ENCODE peak calls at places on chromosomes 13 and 19, in seven cellular contexts. One of them, this sample, is unnamed. For H3K9me3, the result is how much of the 10 kb centered on the place peaks cover.

GRCh38 chr19:9966024-9966423 is 29.7 kb upstream of the OLFM2 start:
- DNase-seq in effector memory CD4-positive, alpha-beta T cell: no peak
- DNase-seq in kidney: no peak
- DNase-seq in fibroblast of lung: no peak
- DNase-seq in CD8-positive, alpha-beta T cell: no peak
- DNase-seq in psoas muscle: no peak
- DNase-seq in neuronal stem cell: no peak
- DNase-seq in this sample: no peak

GRCh38 chr13:74273591-74273990 is 139.4 kb upstream of the KLF12 start:
- DNase-seq in effector memory CD4-positive, alpha-beta T cell: no peak
- DNase-seq in kidney: no peak
- DNase-seq in fibroblast of lung: no peak
- DNase-seq in CD8-positive, alpha-beta T cell: no peak
- DNase-seq in psoas muscle: no peak
- DNase-seq in neuronal stem cell: no peak
- DNase-seq in this sample: no peak

GRCh38 chr13:29496241-29496712 is 99.2 kb downstream of the SLC7A1 start:
- DNase-seq in effector memory CD4-positive, alpha-beta T cell: no peak
- DNase-seq in kidney: no peak
- DNase-seq in fibroblast of lung: no peak
- DNase-seq in CD8-positive, alpha-beta T cell: no peak
- DNase-seq in psoas muscle: no peak
- DNase-seq in neuronal stem cell: no peak
- DNase-seq in this sample: no peak

GRCh38 chr13:62014299-62014698 is 598.6 kb upstream of the PCDH20 start:
- DNase-seq in effector memory CD4-positive, alpha-beta T cell: no peak
- DNase-seq in kidney: no peak
- DNase-seq in fibroblast of lung: peak
- DNase-seq in CD8-positive, alpha-beta T cell: no peak
- DNase-seq in psoas muscle: no peak
- DNase-seq in neuronal stem cell: no peak
- DNase-seq in this sample: no peak

GRCh38 chr19:47186337-47187022 is 44.5 kb downstream of the BBC3 start:
- DNase-seq in effector memory CD4-positive, alpha-beta T cell: peak
- DNase-seq in kidney: no peak
- DNase-seq in fibroblast of lung: no peak
- DNase-seq in CD8-positive, alpha-beta T cell: peak
- DNase-seq in psoas muscle: no peak
- DNase-seq in neuronal stem cell: no peak
- DNase-seq in this sample: peak

GRCh38 chr19:14480695-14481069 is 5.5 kb upstream of the PTGER1 start:
- DNase-seq in effector memory CD4-positive, alpha-beta T cell: no peak
- DNase-seq in kidney: no peak
- DNase-seq in fibroblast of lung: peak
- DNase-seq in CD8-positive, alpha-beta T cell: no peak
- DNase-seq in psoas muscle: no peak
- DNase-seq in neuronal stem cell: no peak
- DNase-seq in this sample: no peak

GRCh38 chr13:40190656-40191100 is 475.8 kb downstream of the FOXO1 start:
- DNase-seq in effector memory CD4-positive, alpha-beta T cell: peak
- DNase-seq in kidney: no peak
- DNase-seq in fibroblast of lung: peak
- DNase-seq in CD8-positive, alpha-beta T cell: peak
- DNase-seq in psoas muscle: no peak
- DNase-seq in neuronal stem cell: peak
- DNase-seq in this sample: peak

GRCh38 chr13:60679928-60680693 is 283.1 kb downstream of the TDRD3 start:
- DNase-seq in effector memory CD4-positive, alpha-beta T cell: no peak
- DNase-seq in kidney: no peak
- DNase-seq in fibroblast of lung: no peak
- DNase-seq in CD8-positive, alpha-beta T cell: no peak
- DNase-seq in psoas muscle: no peak
- DNase-seq in neuronal stem cell: no peak
- DNase-seq in this sample: no peak

GRCh38 chr19:39499082-39499642 is 415 bp downstream of the DLL3 start:
- DNase-seq in effector memory CD4-positive, alpha-beta T cell: no peak
- DNase-seq in kidney: no peak
- DNase-seq in fibroblast of lung: no peak
- DNase-seq in CD8-positive, alpha-beta T cell: no peak
- DNase-seq in psoas muscle: no peak
- DNase-seq in neuronal stem cell: no peak
- DNase-seq in this sample: no peak

GRCh38 chr13:20412761-20413355 is 112.8 kb downstream of the CRYL1 start:
- DNase-seq in effector memory CD4-positive, alpha-beta T cell: no peak
- DNase-seq in kidney: no peak
- DNase-seq in fibroblast of lung: no peak
- DNase-seq in CD8-positive, alpha-beta T cell: no peak
- DNase-seq in psoas muscle: no peak
- DNase-seq in neuronal stem cell: no peak
- DNase-seq in this sample: no peak

GRCh38 chr13:51643882-51644281 is 59.6 kb downstream of the WDFY2 start:
- DNase-seq in effector memory CD4-positive, alpha-beta T cell: no peak
- DNase-seq in kidney: no peak
- DNase-seq in fibroblast of lung: peak
- DNase-seq in CD8-positive, alpha-beta T cell: no peak
- DNase-seq in psoas muscle: no peak
- DNase-seq in neuronal stem cell: no peak
- DNase-seq in this sample: no peak

GRCh38 chr19:2462635-2463421 is 6.1 kb upstream of the LMNB2 start:
- DNase-seq in effector memory CD4-positive, alpha-beta T cell: no peak
- DNase-seq in kidney: peak
- DNase-seq in fibroblast of lung: peak
- DNase-seq in CD8-positive, alpha-beta T cell: no peak
- DNase-seq in psoas muscle: peak
- DNase-seq in neuronal stem cell: peak
- DNase-seq in this sample: no peak

GRCh38 chr13:24076636-24077035 is 83.9 kb upstream of the SPATA13 start:
- DNase-seq in effector memory CD4-positive, alpha-beta T cell: no peak
- DNase-seq in kidney: no peak
- DNase-seq in fibroblast of lung: no peak
- DNase-seq in CD8-positive, alpha-beta T cell: no peak
- DNase-seq in psoas muscle: no peak
- DNase-seq in neuronal stem cell: no peak
- DNase-seq in this sample: no peak

GRCh38 chr19:36773223-36773579 is 594 bp upstream of the ZNF850 start:
- DNase-seq in effector memory CD4-positive, alpha-beta T cell: no peak
- DNase-seq in kidney: no peak
- DNase-seq in fibroblast of lung: no peak
- DNase-seq in CD8-positive, alpha-beta T cell: no peak
- DNase-seq in psoas muscle: no peak
- DNase-seq in neuronal stem cell: no peak
- DNase-seq in this sample: no peak

GRCh38 chr19:36771275-36772231 is 1.1 kb downstream of the ZNF850 start:
- DNase-seq in effector memory CD4-positive, alpha-beta T cell: no peak
- DNase-seq in kidney: peak
- DNase-seq in fibroblast of lung: peak
- DNase-seq in CD8-positive, alpha-beta T cell: no peak
- DNase-seq in psoas muscle: peak
- DNase-seq in neuronal stem cell: peak
- DNase-seq in this sample: no peak

GRCh38 chr19:36775768-36776167 is 3.2 kb upstream of the ZNF850 start:
- DNase-seq in effector memory CD4-positive, alpha-beta T cell: no peak
- DNase-seq in kidney: peak
- DNase-seq in fibroblast of lung: no peak
- DNase-seq in CD8-positive, alpha-beta T cell: no peak
- DNase-seq in psoas muscle: no peak
- DNase-seq in neuronal stem cell: no peak
- DNase-seq in this sample: no peak

DNA sequence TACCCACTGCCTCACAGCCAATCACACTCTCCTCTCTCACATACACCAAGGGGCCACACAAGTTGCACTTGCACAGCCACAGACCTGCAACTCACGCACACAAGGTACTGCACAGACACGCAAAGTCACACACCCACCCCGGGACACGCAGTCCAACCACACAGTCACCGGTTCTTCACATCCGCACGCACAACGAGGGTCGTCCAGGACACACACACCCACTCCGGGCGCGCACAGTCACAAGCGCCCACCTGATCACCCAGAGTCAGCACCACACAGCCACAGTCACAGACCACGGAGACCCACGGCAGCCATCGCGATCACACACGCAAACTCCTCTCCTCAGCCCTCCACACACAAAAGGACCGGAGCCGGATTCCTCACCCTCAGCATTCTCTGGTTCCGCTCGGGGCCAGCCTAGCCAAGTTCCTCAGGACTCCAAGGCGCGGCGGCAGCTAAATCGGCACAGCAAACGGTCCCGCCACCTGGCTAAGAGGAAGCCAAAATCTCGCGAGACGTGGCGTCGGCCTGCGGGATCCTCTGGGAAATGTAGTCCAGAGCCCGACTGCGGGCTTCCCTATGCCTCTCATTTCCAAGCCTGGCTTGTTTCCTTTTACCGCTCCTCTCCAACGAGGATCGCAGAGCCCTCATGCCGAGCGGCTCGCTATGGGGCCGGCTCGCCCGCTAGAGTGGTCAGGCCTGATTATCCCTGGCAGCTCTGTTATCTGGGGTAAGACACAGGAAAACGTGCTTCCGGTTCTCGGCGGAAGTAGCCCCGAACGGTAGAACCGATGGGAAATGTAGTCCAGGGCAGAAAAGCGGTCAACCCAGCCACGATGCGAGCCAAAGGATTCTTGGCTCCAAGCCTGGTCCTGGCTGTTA is at the start of gene ZNF850:
- DNase-seq in effector memory CD4-positive, alpha-beta T cell: peak
- DNase-seq in kidney: peak
- DNase-seq in fibroblast of lung: peak
- DNase-seq in CD8-positive, alpha-beta T cell: peak
- DNase-seq in psoas muscle: peak
- DNase-seq in neuronal stem cell: peak
- DNase-seq in this sample: peak
- H3K9me3 ChIP-seq in effector memory CD4-positive, alpha-beta T cell: under half
- H3K9me3 ChIP-seq in kidney: under half
- H3K9me3 ChIP-seq in fibroblast of lung: under half
- H3K9me3 ChIP-seq in CD8-positive, alpha-beta T cell: under half
- H3K9me3 ChIP-seq in psoas muscle: under half
- H3K9me3 ChIP-seq in neuronal stem cell: half or more
- H3K9me3 ChIP-seq in this sample: under half

GRCh38 chr19:4831351-4832340 is at the start of gene TICAM1:
- DNase-seq in effector memory CD4-positive, alpha-beta T cell: peak
- DNase-seq in kidney: peak
- DNase-seq in fibroblast of lung: peak
- DNase-seq in CD8-positive, alpha-beta T cell: peak
- DNase-seq in psoas muscle: peak
- DNase-seq in neuronal stem cell: no peak
- DNase-seq in this sample: peak

GRCh38 chr19:4830332-4830731 is 1.2 kb downstream of the TICAM1 start:
- DNase-seq in effector memory CD4-positive, alpha-beta T cell: no peak
- DNase-seq in kidney: no peak
- DNase-seq in fibroblast of lung: no peak
- DNase-seq in CD8-positive, alpha-beta T cell: no peak
- DNase-seq in psoas muscle: no peak
- DNase-seq in neuronal stem cell: no peak
- DNase-seq in this sample: no peak

GRCh38 chr19:4830768-4831265 is 695 bp downstream of the TICAM1 start:
- DNase-seq in effector memory CD4-positive, alpha-beta T cell: no peak
- DNase-seq in kidney: no peak
- DNase-seq in fibroblast of lung: no peak
- DNase-seq in CD8-positive, alpha-beta T cell: no peak
- DNase-seq in psoas muscle: no peak
- DNase-seq in neuronal stem cell: no peak
- DNase-seq in this sample: no peak

GRCh38 chr19:4832776-4833175 is 1.3 kb upstream of the TICAM1 start:
- DNase-seq in effector memory CD4-positive, alpha-beta T cell: no peak
- DNase-seq in kidney: no peak
- DNase-seq in fibroblast of lung: no peak
- DNase-seq in CD8-positive, alpha-beta T cell: no peak
- DNase-seq in psoas muscle: no peak
- DNase-seq in neuronal stem cell: no peak
- DNase-seq in this sample: no peak

GRCh38 chr19:4829001-4829712 is 2.4 kb downstream of the TICAM1 start:
- DNase-seq in effector memory CD4-positive, alpha-beta T cell: no peak
- DNase-seq in kidney: no peak
- DNase-seq in fibroblast of lung: no peak
- DNase-seq in CD8-positive, alpha-beta T cell: no peak
- DNase-seq in psoas muscle: no peak
- DNase-seq in neuronal stem cell: no peak
- DNase-seq in this sample: no peak
- H3K9me3 ChIP-seq in effector memory CD4-positive, alpha-beta T cell: under half
- H3K9me3 ChIP-seq in kidney: under half
- H3K9me3 ChIP-seq in fibroblast of lung: under half
- H3K9me3 ChIP-seq in CD8-positive, alpha-beta T cell: under half
- H3K9me3 ChIP-seq in psoas muscle: under half
- H3K9me3 ChIP-seq in neuronal stem cell: under half
- H3K9me3 ChIP-seq in this sample: under half

GRCh38 chr19:58304255-58304654 is 922 bp upstream of the ERVK3-1 start:
- DNase-seq in effector memory CD4-positive, alpha-beta T cell: no peak
- DNase-seq in kidney: no peak
- DNase-seq in fibroblast of lung: no peak
- DNase-seq in CD8-positive, alpha-beta T cell: no peak
- DNase-seq in psoas muscle: no peak
- DNase-seq in neuronal stem cell: no peak
- DNase-seq in this sample: no peak

GRCh38 chr19:58296086-58296485 is 9.1 kb upstream of the ERVK3-1 start:
- DNase-seq in effector memory CD4-positive, alpha-beta T cell: no peak
- DNase-seq in kidney: no peak
- DNase-seq in fibroblast of lung: no peak
- DNase-seq in CD8-positive, alpha-beta T cell: no peak
- DNase-seq in psoas muscle: no peak
- DNase-seq in neuronal stem cell: no peak
- DNase-seq in this sample: no peak

GRCh38 chr19:58305065-58305931 is at the start of gene ERVK3-1:
- DNase-seq in effector memory CD4-positive, alpha-beta T cell: peak
- DNase-seq in kidney: peak
- DNase-seq in fibroblast of lung: peak
- DNase-seq in CD8-positive, alpha-beta T cell: peak
- DNase-seq in psoas muscle: peak
- DNase-seq in neuronal stem cell: peak
- DNase-seq in this sample: peak

GRCh38 chr19:58304748-58305064 is 471 bp upstream of the ERVK3-1 start:
- DNase-seq in effector memory CD4-positive, alpha-beta T cell: no peak
- DNase-seq in kidney: no peak
- DNase-seq in fibroblast of lung: no peak
- DNase-seq in CD8-positive, alpha-beta T cell: no peak
- DNase-seq in psoas muscle: no peak
- DNase-seq in neuronal stem cell: no peak
- DNase-seq in this sample: no peak

DNA sequence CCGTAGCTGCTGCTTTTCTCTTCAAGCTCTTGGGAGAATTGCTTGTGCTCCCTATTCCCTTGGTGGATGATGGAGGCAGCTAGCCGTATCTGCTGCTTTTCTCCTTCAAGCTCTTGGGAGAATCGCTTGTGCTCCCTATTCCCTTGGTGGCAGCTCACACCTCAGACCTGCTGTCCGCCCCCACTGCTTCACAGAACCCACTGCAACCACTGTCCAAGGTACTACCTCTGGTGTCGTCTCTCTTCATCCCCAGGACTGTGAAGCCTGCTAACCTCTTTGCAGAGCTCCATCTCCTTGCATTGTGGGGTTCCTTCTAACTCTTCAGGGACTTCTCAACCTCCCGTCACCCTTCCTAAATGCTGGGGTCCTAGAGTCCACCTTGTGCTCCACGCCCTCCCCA is 4.6 kb upstream of the ERVK3-1 start:
- DNase-seq in effector memory CD4-positive, alpha-beta T cell: no peak
- DNase-seq in kidney: no peak
- DNase-seq in fibroblast of lung: no peak
- DNase-seq in CD8-positive, alpha-beta T cell: no peak
- DNase-seq in psoas muscle: no peak
- DNase-seq in neuronal stem cell: no peak
- DNase-seq in this sample: no peak
- H3K9me3 ChIP-seq in effector memory CD4-positive, alpha-beta T cell: under half
- H3K9me3 ChIP-seq in kidney: under half
- H3K9me3 ChIP-seq in fibroblast of lung: under half
- H3K9me3 ChIP-seq in CD8-positive, alpha-beta T cell: under half
- H3K9me3 ChIP-seq in psoas muscle: under half
- H3K9me3 ChIP-seq in neuronal stem cell: half or more
- H3K9me3 ChIP-seq in this sample: under half

GRCh38 chr19:22421797-22422196 is 349 bp downstream of the ZNF98 start:
- DNase-seq in effector memory CD4-positive, alpha-beta T cell: no peak
- DNase-seq in kidney: no peak
- DNase-seq in fibroblast of lung: no peak
- DNase-seq in CD8-positive, alpha-beta T cell: no peak
- DNase-seq in psoas muscle: no peak
- DNase-seq in neuronal stem cell: no peak
- DNase-seq in this sample: no peak
- H3K9me3 ChIP-seq in effector memory CD4-positive, alpha-beta T cell: under half
- H3K9me3 ChIP-seq in kidney: under half
- H3K9me3 ChIP-seq in fibroblast of lung: under half
- H3K9me3 ChIP-seq in CD8-positive, alpha-beta T cell: under half
- H3K9me3 ChIP-seq in psoas muscle: under half
- H3K9me3 ChIP-seq in neuronal stem cell: under half
- H3K9me3 ChIP-seq in this sample: under half